ENCODE peak calls at places on chromosome 19, in eight cellular contexts. R is H9; M is fibroblast of lung; D is tibial nerve; O is CD8-positive, alpha-beta memory T cell; U is GM23338; X is aorta; Y is A673. V is an unnamed sample.
A peak's percentile ranks its signal among the peaks of the same experiment; 100 is the strongest.

GRCh38 chr19:4144666-4145261 is 8.7 kb upstream of the CREB3L3 start:
- DNase-seq in R (no peak), M (peak; percentile 85), D (no peak), O (no peak), U (no peak), X (no peak), Y (no peak), V (no peak)

GRCh38 chr19:923551-924211 is 2.2 kb upstream of the ARID3A start:
- DNase-seq in R (no peak), M (no peak), D (no peak), O (no peak), U (no peak), X (no peak), Y (no peak), V (no peak)

GRCh38 chr19:29287061-29287460 is 74.1 kb upstream of the UQCRFS1 start:
- DNase-seq in R (no peak), M (no peak), D (no peak), O (no peak), U (no peak), X (no peak), Y (no peak), V (no peak)

GRCh38 chr19:1429750-1430149 is 8.4 kb upstream of the RPS15 start:
- DNase-seq in R (no peak), M (no peak), D (no peak), O (no peak), U (no peak), X (no peak), Y (no peak), V (no peak)

GRCh38 chr19:28482221-28482620 is 730.7 kb downstream of the UQCRFS1 start:
- DNase-seq in R (peak; percentile 93), M (no peak), D (no peak), O (no peak), U (peak; percentile 71), X (no peak), Y (no peak), V (no peak)

GRCh38 chr19:7441468-7442146 is 47.2 kb downstream of the PEX11G start:
- DNase-seq in R (no peak), M (no peak), D (no peak), O (no peak), U (no peak), X (no peak), Y (no peak), V (no peak)

GRCh38 chr19:27774337-27774736 is 1438.6 kb downstream of the UQCRFS1 start:
- DNase-seq in R (peak; percentile 35), M (no peak), D (no peak), O (no peak), U (peak; percentile 67), X (no peak), Y (peak; percentile 25), V (no peak)

GRCh38 chr19:39164289-39164688 is 32.5 kb upstream of the NCCRP1 start:
- DNase-seq in R (no peak), M (no peak), D (no peak), O (no peak), U (no peak), X (no peak), Y (no peak), V (no peak)

GRCh38 chr19:6930190-6930589 is 42.8 kb downstream of the ADGRE1 start:
- DNase-seq in R (no peak), M (no peak), D (no peak), O (no peak), U (no peak), X (no peak), Y (no peak), V (no peak)

GRCh38 chr19:15200575-15201364 is at the start of gene NOTCH3:
- DNase-seq in R (peak; percentile 51), M (no peak), D (no peak), O (no peak), U (peak; percentile 79), X (peak; percentile 85), Y (no peak), V (no peak)

GRCh38 chr19:40341601-40342482 is 6.4 kb downstream of the C19orf47 start:
- DNase-seq in R (no peak), M (no peak), D (no peak), O (no peak), U (no peak), X (peak; percentile 87), Y (no peak), V (peak; percentile 84)

GRCh38 chr19:28519950-28520861 is 692.7 kb downstream of the UQCRFS1 start:
- DNase-seq in R (no peak), M (no peak), D (no peak), O (no peak), U (no peak), X (no peak), Y (no peak), V (peak; percentile 79)

GRCh38 chr19:37506387-37507166 is at the start of gene ZNF793:
- DNase-seq in R (peak; percentile 87), M (peak; percentile 92), D (peak; percentile 57), O (peak; percentile 85), U (peak; percentile 93), X (peak; percentile 92), Y (peak; percentile 15), V (peak; percentile 76)

GRCh38 chr19:38707512-38708114 is 36.7 kb downstream of the CAPN12 start:
- DNase-seq in R (no peak), M (no peak), D (no peak), O (no peak), U (no peak), X (no peak), Y (no peak), V (no peak)

GRCh38 chr19:44303976-44304568 is 753 bp downstream of the ZNF235 start:
- DNase-seq in R (no peak), M (no peak), D (no peak), O (no peak), U (peak; percentile 17), X (no peak), Y (peak; percentile 32), V (no peak)

GRCh38 chr19:45676851-45677263 is 8.8 kb downstream of the GIPR start:
- DNase-seq in R (no peak), M (no peak), D (no peak), O (peak; percentile 62), U (peak; percentile 87), X (no peak), Y (no peak), V (no peak)

DNA sequence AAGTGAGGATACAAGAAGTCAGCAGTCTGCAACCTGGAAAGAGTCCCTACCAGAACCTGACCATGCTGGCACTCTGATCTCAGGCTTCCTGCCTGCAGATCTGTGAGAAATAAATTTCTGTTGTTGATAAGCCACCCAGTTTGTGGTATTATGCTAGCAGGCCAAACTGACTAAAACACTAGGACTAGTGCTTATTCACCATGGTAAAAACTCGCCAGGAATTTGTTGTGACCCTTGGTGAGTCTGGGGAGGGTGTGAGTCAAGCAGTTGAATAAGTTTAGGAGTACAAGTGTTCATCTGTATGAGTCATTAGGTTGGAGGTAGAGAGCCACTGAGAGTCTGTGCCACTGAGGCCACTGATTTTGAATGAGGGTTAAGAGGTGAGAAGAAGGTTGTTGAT is 3.6 kb downstream of the ZIK1 start:
- DNase-seq in R (no peak), M (no peak), D (no peak), O (no peak), U (no peak), X (no peak), Y (no peak), V (no peak)
- H3K27me3 ChIP-seq in R (no peaks in the 10 kb centered on the region), M (no peaks in the 10 kb centered on the region), D (no peaks in the 10 kb centered on the region), O (no peaks in the 10 kb centered on the region), U (no peaks in the 10 kb centered on the region), X (no peaks in the 10 kb centered on the region), Y (no peaks in the 10 kb centered on the region), V (no peaks in the 10 kb centered on the region)

GRCh38 chr19:10516671-10517286 is 468 bp downstream of the S1PR5 start:
- DNase-seq in R (no peak), M (no peak), D (no peak), O (no peak), U (peak; percentile 44), X (no peak), Y (no peak), V (no peak)

GRCh38 chr19:10510301-10510802 is 6.9 kb downstream of the S1PR5 start:
- DNase-seq in R (peak; percentile 74), M (no peak), D (no peak), O (peak; percentile 60), U (peak; percentile 86), X (peak; percentile 71), Y (peak; percentile 24), V (no peak)

GRCh38 chr19:10514211-10515145 is 2.8 kb downstream of the S1PR5 start:
- DNase-seq in R (peak; percentile 78), M (no peak), D (no peak), O (peak; percentile 37), U (peak; percentile 85), X (no peak), Y (peak; percentile 48), V (no peak)

GRCh38 chr19:10516064-10516385 is 1.2 kb downstream of the S1PR5 start:
- DNase-seq in R (no peak), M (no peak), D (no peak), O (no peak), U (no peak), X (no peak), Y (no peak), V (no peak)

DNA sequence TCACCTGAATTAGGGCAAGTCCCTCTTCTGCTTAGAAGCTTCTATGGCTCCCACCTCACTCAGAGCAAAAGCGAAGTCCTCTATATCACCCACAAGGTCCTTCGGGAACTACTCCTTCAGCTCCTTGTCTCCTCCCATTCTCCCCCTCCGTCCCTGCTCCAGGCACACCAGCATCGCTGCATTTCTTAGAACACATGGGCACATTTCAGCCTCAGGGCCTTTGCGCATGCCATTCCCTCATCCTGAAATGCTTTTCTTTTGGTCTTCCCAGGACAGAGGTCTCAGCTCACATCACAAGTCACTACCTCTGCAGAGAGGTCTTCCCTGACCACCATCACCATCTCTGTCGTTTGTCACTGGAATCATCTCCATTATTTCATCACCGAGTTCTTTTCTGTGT is 4.0 kb downstream of the S1PR5 start:
- DNase-seq in R (no peak), M (no peak), D (no peak), O (no peak), U (no peak), X (no peak), Y (no peak), V (no peak)
- H3K27me3 ChIP-seq in R (peaks cover 7% of the 10 kb centered on the region), M (peaks cover 34% of the 10 kb centered on the region), D (peaks cover 98% of the 10 kb centered on the region), O (peaks cover 21% of the 10 kb centered on the region), U (peaks cover 62% of the 10 kb centered on the region), X (no peaks in the 10 kb centered on the region), Y (peaks cover 30% of the 10 kb centered on the region), V (peaks cover 22% of the 10 kb centered on the region)

DNA sequence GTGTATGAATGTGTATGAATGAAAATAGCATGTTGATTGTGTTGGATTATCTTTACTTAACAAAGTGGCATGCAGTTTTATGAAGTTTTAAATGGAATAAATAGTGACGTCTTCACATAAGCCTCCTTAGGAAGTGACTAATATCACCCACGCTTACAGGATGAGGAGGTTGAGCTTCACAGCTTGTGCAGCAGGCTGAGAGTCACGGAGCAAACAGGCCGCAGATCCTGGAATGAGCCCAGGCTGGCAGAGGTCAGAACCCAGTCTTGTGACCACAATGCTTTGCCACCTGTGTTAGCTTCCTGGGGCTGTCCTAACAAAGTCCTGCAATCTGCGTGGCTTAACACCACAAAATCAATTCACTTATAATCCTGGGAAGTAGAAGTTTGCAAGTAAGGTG is 20.8 kb downstream of the LAIR2 start:
- DNase-seq in R (no peak), M (no peak), D (no peak), O (no peak), U (no peak), X (no peak), Y (peak; percentile 33), V (no peak)
- H3K27me3 ChIP-seq in R (no peaks in the 10 kb centered on the region), M (no peaks in the 10 kb centered on the region), D (no peaks in the 10 kb centered on the region), O (no peaks in the 10 kb centered on the region), U (no peaks in the 10 kb centered on the region), X (no peaks in the 10 kb centered on the region), Y (peaks cover 6% of the 10 kb centered on the region), V (no peaks in the 10 kb centered on the region)

DNA sequence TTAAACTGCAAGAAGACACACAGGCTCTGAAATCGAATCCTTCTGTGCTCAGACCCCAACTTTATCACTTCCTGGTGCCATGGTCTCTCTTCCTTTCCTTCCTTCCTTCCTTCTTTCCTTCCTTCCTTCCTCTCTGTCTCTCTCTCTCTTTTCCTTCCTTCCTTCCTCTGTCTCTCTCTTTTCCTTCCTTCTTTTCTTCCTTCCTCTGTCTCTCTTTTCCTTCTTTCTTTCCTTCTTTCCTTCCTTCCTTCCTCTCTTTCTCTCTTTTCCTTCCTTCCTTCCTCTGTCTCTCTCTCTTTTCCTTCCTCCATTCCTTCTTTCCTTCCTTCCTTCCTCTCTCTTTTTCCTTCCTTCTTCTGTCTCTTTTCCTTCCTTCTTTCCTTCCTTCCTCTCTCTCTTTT is 127.2 kb upstream of the CACNA1A start:
- DNase-seq in R (no peak), M (no peak), D (no peak), O (no peak), U (no peak), X (no peak), Y (no peak), V (no peak)
- H3K27me3 ChIP-seq in R (no peaks in the 10 kb centered on the region), M (no peaks in the 10 kb centered on the region), D (no peaks in the 10 kb centered on the region), O (no peaks in the 10 kb centered on the region), U (no peaks in the 10 kb centered on the region), X (no peaks in the 10 kb centered on the region), Y (no peaks in the 10 kb centered on the region), V (no peaks in the 10 kb centered on the region)